ENCODE peak calls at places on chromosomes 16 and 17, in eight cellular contexts. One of them, this sample, is unnamed.

GRCh38 chr17:31096106-31096436 is 1.3 kb downstream of the NF1 start:
- DNase-seq in cardiac fibroblast: peak; percentile 37
- DNase-seq in non-pigmented ciliary epithelial cell: no peak
- DNase-seq in anterior cingulate cortex: no peak
- DNase-seq in heart right ventricle: no peak
- DNase-seq in stimulated activated CD4-positive, alpha-beta T cell treated with anti-CD3 and anti-CD28 coated beads, Interleukin-4, amount 100 ng/mL, for 24 hours: no peak
- DNase-seq in WERI-Rb-1: no peak
- DNase-seq in GDM1: no peak
- DNase-seq in this sample: no peak

GRCh38 chr17:65627892-65628622 is 66.6 kb upstream of the AXIN2 start:
- DNase-seq in cardiac fibroblast: peak; percentile 6
- DNase-seq in non-pigmented ciliary epithelial cell: peak; percentile 55
- DNase-seq in anterior cingulate cortex: no peak
- DNase-seq in heart right ventricle: no peak
- DNase-seq in stimulated activated CD4-positive, alpha-beta T cell treated with anti-CD3 and anti-CD28 coated beads, Interleukin-4, amount 100 ng/mL, for 24 hours: no peak
- DNase-seq in WERI-Rb-1: no peak
- DNase-seq in GDM1: no peak
- DNase-seq in this sample: no peak

GRCh38 chr16:3819741-3820724 is 60.5 kb downstream of the CREBBP start:
- DNase-seq in cardiac fibroblast: peak; percentile 96
- DNase-seq in non-pigmented ciliary epithelial cell: peak; percentile 92
- DNase-seq in anterior cingulate cortex: no peak
- DNase-seq in heart right ventricle: peak; percentile 82
- DNase-seq in stimulated activated CD4-positive, alpha-beta T cell treated with anti-CD3 and anti-CD28 coated beads, Interleukin-4, amount 100 ng/mL, for 24 hours: no peak
- DNase-seq in WERI-Rb-1: no peak
- DNase-seq in GDM1: no peak
- DNase-seq in this sample: no peak

GRCh38 chr16:82192665-82193064 is 22.6 kb upstream of the MPHOSPH6 start:
- DNase-seq in cardiac fibroblast: peak; percentile 67
- DNase-seq in non-pigmented ciliary epithelial cell: peak; percentile 48
- DNase-seq in anterior cingulate cortex: peak; percentile 6
- DNase-seq in heart right ventricle: no peak
- DNase-seq in stimulated activated CD4-positive, alpha-beta T cell treated with anti-CD3 and anti-CD28 coated beads, Interleukin-4, amount 100 ng/mL, for 24 hours: peak; percentile 21
- DNase-seq in WERI-Rb-1: no peak
- DNase-seq in GDM1: no peak
- DNase-seq in this sample: no peak

GRCh38 chr17:77264617-77265230 is 124.0 kb downstream of the SEC14L1 start:
- DNase-seq in cardiac fibroblast: no peak
- DNase-seq in non-pigmented ciliary epithelial cell: no peak
- DNase-seq in anterior cingulate cortex: no peak
- DNase-seq in heart right ventricle: no peak
- DNase-seq in stimulated activated CD4-positive, alpha-beta T cell treated with anti-CD3 and anti-CD28 coated beads, Interleukin-4, amount 100 ng/mL, for 24 hours: no peak
- DNase-seq in WERI-Rb-1: no peak
- DNase-seq in GDM1: no peak
- DNase-seq in this sample: no peak

GRCh38 chr17:71055128-71055527 is 885.8 kb downstream of the KCNJ2 start:
- DNase-seq in cardiac fibroblast: no peak
- DNase-seq in non-pigmented ciliary epithelial cell: no peak
- DNase-seq in anterior cingulate cortex: no peak
- DNase-seq in heart right ventricle: no peak
- DNase-seq in stimulated activated CD4-positive, alpha-beta T cell treated with anti-CD3 and anti-CD28 coated beads, Interleukin-4, amount 100 ng/mL, for 24 hours: no peak
- DNase-seq in WERI-Rb-1: no peak
- DNase-seq in GDM1: no peak
- DNase-seq in this sample: no peak

GRCh38 chr17:49452173-49452572 is 37.5 kb upstream of the PHB1 start:
- DNase-seq in cardiac fibroblast: no peak
- DNase-seq in non-pigmented ciliary epithelial cell: no peak
- DNase-seq in anterior cingulate cortex: no peak
- DNase-seq in heart right ventricle: no peak
- DNase-seq in stimulated activated CD4-positive, alpha-beta T cell treated with anti-CD3 and anti-CD28 coated beads, Interleukin-4, amount 100 ng/mL, for 24 hours: no peak
- DNase-seq in WERI-Rb-1: no peak
- DNase-seq in GDM1: no peak
- DNase-seq in this sample: no peak

GRCh38 chr17:48639982-48640857 is 14.1 kb upstream of the HOXB9 start:
- DNase-seq in cardiac fibroblast: no peak
- DNase-seq in non-pigmented ciliary epithelial cell: no peak
- DNase-seq in anterior cingulate cortex: no peak
- DNase-seq in heart right ventricle: no peak
- DNase-seq in stimulated activated CD4-positive, alpha-beta T cell treated with anti-CD3 and anti-CD28 coated beads, Interleukin-4, amount 100 ng/mL, for 24 hours: no peak
- DNase-seq in WERI-Rb-1: no peak
- DNase-seq in GDM1: no peak
- DNase-seq in this sample: no peak

GRCh38 chr17:4833941-4834501 is 881 bp downstream of the MINK1 start:
- DNase-seq in cardiac fibroblast: peak; percentile 60
- DNase-seq in non-pigmented ciliary epithelial cell: no peak
- DNase-seq in anterior cingulate cortex: peak; percentile 36
- DNase-seq in heart right ventricle: peak; percentile 38
- DNase-seq in stimulated activated CD4-positive, alpha-beta T cell treated with anti-CD3 and anti-CD28 coated beads, Interleukin-4, amount 100 ng/mL, for 24 hours: no peak
- DNase-seq in WERI-Rb-1: no peak
- DNase-seq in GDM1: no peak
- DNase-seq in this sample: peak; percentile 60

GRCh38 chr17:957856-958421 is 21.6 kb downstream of the NXN start:
- DNase-seq in cardiac fibroblast: no peak
- DNase-seq in non-pigmented ciliary epithelial cell: no peak
- DNase-seq in anterior cingulate cortex: no peak
- DNase-seq in heart right ventricle: no peak
- DNase-seq in stimulated activated CD4-positive, alpha-beta T cell treated with anti-CD3 and anti-CD28 coated beads, Interleukin-4, amount 100 ng/mL, for 24 hours: no peak
- DNase-seq in WERI-Rb-1: no peak
- DNase-seq in GDM1: no peak
- DNase-seq in this sample: no peak

GRCh38 chr16:31357324-31358156 is 2.6 kb downstream of the ITGAX start:
- DNase-seq in cardiac fibroblast: no peak
- DNase-seq in non-pigmented ciliary epithelial cell: no peak
- DNase-seq in anterior cingulate cortex: no peak
- DNase-seq in heart right ventricle: no peak
- DNase-seq in stimulated activated CD4-positive, alpha-beta T cell treated with anti-CD3 and anti-CD28 coated beads, Interleukin-4, amount 100 ng/mL, for 24 hours: no peak
- DNase-seq in WERI-Rb-1: no peak
- DNase-seq in GDM1: no peak
- DNase-seq in this sample: no peak

GRCh38 chr17:74750039-74750326 is 1.6 kb downstream of the NHERF1 start:
- DNase-seq in cardiac fibroblast: no peak
- DNase-seq in non-pigmented ciliary epithelial cell: no peak
- DNase-seq in anterior cingulate cortex: peak; percentile 61
- DNase-seq in heart right ventricle: no peak
- DNase-seq in stimulated activated CD4-positive, alpha-beta T cell treated with anti-CD3 and anti-CD28 coated beads, Interleukin-4, amount 100 ng/mL, for 24 hours: no peak
- DNase-seq in WERI-Rb-1: no peak
- DNase-seq in GDM1: no peak
- DNase-seq in this sample: no peak

GRCh38 chr16:58063377-58064076 is 38.0 kb downstream of the MMP15 start:
- DNase-seq in cardiac fibroblast: no peak
- DNase-seq in non-pigmented ciliary epithelial cell: no peak
- DNase-seq in anterior cingulate cortex: no peak
- DNase-seq in heart right ventricle: no peak
- DNase-seq in stimulated activated CD4-positive, alpha-beta T cell treated with anti-CD3 and anti-CD28 coated beads, Interleukin-4, amount 100 ng/mL, for 24 hours: no peak
- DNase-seq in WERI-Rb-1: no peak
- DNase-seq in GDM1: no peak
- DNase-seq in this sample: no peak

GRCh38 chr16:49604602-49605001 is 231.0 kb downstream of the C16orf78 start:
- DNase-seq in cardiac fibroblast: no peak
- DNase-seq in non-pigmented ciliary epithelial cell: no peak
- DNase-seq in anterior cingulate cortex: no peak
- DNase-seq in heart right ventricle: no peak
- DNase-seq in stimulated activated CD4-positive, alpha-beta T cell treated with anti-CD3 and anti-CD28 coated beads, Interleukin-4, amount 100 ng/mL, for 24 hours: no peak
- DNase-seq in WERI-Rb-1: no peak
- DNase-seq in GDM1: no peak
- DNase-seq in this sample: no peak

GRCh38 chr16:89918453-89919347 is at the start of gene MC1R:
- DNase-seq in cardiac fibroblast: peak; percentile 66
- DNase-seq in non-pigmented ciliary epithelial cell: no peak
- DNase-seq in anterior cingulate cortex: no peak
- DNase-seq in heart right ventricle: peak; percentile 35
- DNase-seq in stimulated activated CD4-positive, alpha-beta T cell treated with anti-CD3 and anti-CD28 coated beads, Interleukin-4, amount 100 ng/mL, for 24 hours: no peak
- DNase-seq in WERI-Rb-1: peak; percentile 42
- DNase-seq in GDM1: no peak
- DNase-seq in this sample: peak; percentile 78

GRCh38 chr16:27401768-27402568 is at the start of gene IL21R:
- DNase-seq in cardiac fibroblast: peak; percentile 48
- DNase-seq in non-pigmented ciliary epithelial cell: no peak
- DNase-seq in anterior cingulate cortex: no peak
- DNase-seq in heart right ventricle: peak; percentile 61
- DNase-seq in stimulated activated CD4-positive, alpha-beta T cell treated with anti-CD3 and anti-CD28 coated beads, Interleukin-4, amount 100 ng/mL, for 24 hours: peak; percentile 81
- DNase-seq in WERI-Rb-1: no peak
- DNase-seq in GDM1: peak; percentile 75
- DNase-seq in this sample: no peak

GRCh38 chr16:56547949-56548567 is 16.8 kb upstream of the MT4 start:
- DNase-seq in cardiac fibroblast: peak; percentile 15
- DNase-seq in non-pigmented ciliary epithelial cell: no peak
- DNase-seq in anterior cingulate cortex: no peak
- DNase-seq in heart right ventricle: no peak
- DNase-seq in stimulated activated CD4-positive, alpha-beta T cell treated with anti-CD3 and anti-CD28 coated beads, Interleukin-4, amount 100 ng/mL, for 24 hours: no peak
- DNase-seq in WERI-Rb-1: no peak
- DNase-seq in GDM1: no peak
- DNase-seq in this sample: no peak

GRCh38 chr17:45851022-45851421 is 6.3 kb downstream of the SPPL2C start:
- DNase-seq in cardiac fibroblast: no peak
- DNase-seq in non-pigmented ciliary epithelial cell: no peak
- DNase-seq in anterior cingulate cortex: no peak
- DNase-seq in heart right ventricle: no peak
- DNase-seq in stimulated activated CD4-positive, alpha-beta T cell treated with anti-CD3 and anti-CD28 coated beads, Interleukin-4, amount 100 ng/mL, for 24 hours: no peak
- DNase-seq in WERI-Rb-1: no peak
- DNase-seq in GDM1: no peak
- DNase-seq in this sample: no peak

GRCh38 chr16:2949705-2950399 is 14.2 kb upstream of the KREMEN2 start:
- DNase-seq in cardiac fibroblast: no peak
- DNase-seq in non-pigmented ciliary epithelial cell: no peak
- DNase-seq in anterior cingulate cortex: no peak
- DNase-seq in heart right ventricle: no peak
- DNase-seq in stimulated activated CD4-positive, alpha-beta T cell treated with anti-CD3 and anti-CD28 coated beads, Interleukin-4, amount 100 ng/mL, for 24 hours: no peak
- DNase-seq in WERI-Rb-1: no peak
- DNase-seq in GDM1: no peak
- DNase-seq in this sample: no peak

GRCh38 chr16:17313085-17313611 is 157.6 kb downstream of the XYLT1 start:
- DNase-seq in cardiac fibroblast: peak; percentile 15
- DNase-seq in non-pigmented ciliary epithelial cell: no peak
- DNase-seq in anterior cingulate cortex: peak; percentile 67
- DNase-seq in heart right ventricle: peak; percentile 9
- DNase-seq in stimulated activated CD4-positive, alpha-beta T cell treated with anti-CD3 and anti-CD28 coated beads, Interleukin-4, amount 100 ng/mL, for 24 hours: no peak
- DNase-seq in WERI-Rb-1: no peak
- DNase-seq in GDM1: peak; percentile 25
- DNase-seq in this sample: no peak